ENCODE peak calls at places on chromosomes 12 and 14, in ten cellular contexts. One of them, this sample, is unnamed.

GRCh38 chr12:87760943-87761342 is 268.3 kb downstream of the C12orf50 start:
- DNase-seq in psoas muscle: no peak
- DNase-seq in skeletal muscle cell: no peak
- DNase-seq in stomach: no peak
- DNase-seq in posterior vena cava: no peak
- DNase-seq in epithelial cell of prostate: no peak
- DNase-seq in progenitor cell of endocrine pancreas: no peak
- DNase-seq in hippocampal formation: no peak
- DNase-seq in stimulated activated CD4-positive, alpha-beta T cell treated with anti-CD3 and anti-CD28 coated beads, Interleukin-4, amount 100 ng/mL, for 1 hour: no peak
- DNase-seq in WTC11: no peak
- DNase-seq in this sample: peak; percentile 26

GRCh38 chr12:65465766-65466547 is 187.5 kb downstream of the MSRB3 start:
- DNase-seq in hippocampal formation: no peak
- DNase-seq in psoas muscle: no peak
- DNase-seq in skeletal muscle cell: no peak
- DNase-seq in progenitor cell of endocrine pancreas: no peak
- DNase-seq in stimulated activated CD4-positive, alpha-beta T cell treated with anti-CD3 and anti-CD28 coated beads, Interleukin-4, amount 100 ng/mL, for 1 hour: no peak
- DNase-seq in stomach: no peak
- DNase-seq in posterior vena cava: no peak
- DNase-seq in WTC11: no peak
- DNase-seq in epithelial cell of prostate: no peak
- DNase-seq in this sample: no peak

GRCh38 chr14:100295376-100296105 is 10.7 kb downstream of the SLC25A29 start:
- DNase-seq in skeletal muscle cell: no peak
- DNase-seq in psoas muscle: no peak
- DNase-seq in posterior vena cava: peak; percentile 67
- DNase-seq in epithelial cell of prostate: no peak
- DNase-seq in stomach: no peak
- DNase-seq in stimulated activated CD4-positive, alpha-beta T cell treated with anti-CD3 and anti-CD28 coated beads, Interleukin-4, amount 100 ng/mL, for 1 hour: no peak
- DNase-seq in hippocampal formation: no peak
- DNase-seq in progenitor cell of endocrine pancreas: no peak
- DNase-seq in WTC11: no peak
- DNase-seq in this sample: no peak

GRCh38 chr14:98931911-98932310 is 340.1 kb downstream of the BCL11B start:
- DNase-seq in epithelial cell of prostate: no peak
- DNase-seq in progenitor cell of endocrine pancreas: no peak
- DNase-seq in posterior vena cava: peak; percentile 44
- DNase-seq in skeletal muscle cell: no peak
- DNase-seq in stimulated activated CD4-positive, alpha-beta T cell treated with anti-CD3 and anti-CD28 coated beads, Interleukin-4, amount 100 ng/mL, for 1 hour: peak; percentile 55
- DNase-seq in hippocampal formation: no peak
- DNase-seq in psoas muscle: no peak
- DNase-seq in stomach: peak; percentile 36
- DNase-seq in WTC11: no peak
- DNase-seq in this sample: no peak

GRCh38 chr12:65334534-65334933 is 56.1 kb downstream of the MSRB3 start:
- DNase-seq in psoas muscle: no peak
- DNase-seq in posterior vena cava: no peak
- DNase-seq in skeletal muscle cell: no peak
- DNase-seq in stimulated activated CD4-positive, alpha-beta T cell treated with anti-CD3 and anti-CD28 coated beads, Interleukin-4, amount 100 ng/mL, for 1 hour: no peak
- DNase-seq in hippocampal formation: no peak
- DNase-seq in WTC11: no peak
- DNase-seq in progenitor cell of endocrine pancreas: no peak
- DNase-seq in epithelial cell of prostate: no peak
- DNase-seq in stomach: no peak
- DNase-seq in this sample: peak; percentile 29

GRCh38 chr12:101761347-101761746 is 22.1 kb upstream of the SYCP3 start:
- DNase-seq in stomach: no peak
- DNase-seq in hippocampal formation: no peak
- DNase-seq in epithelial cell of prostate: no peak
- DNase-seq in progenitor cell of endocrine pancreas: no peak
- DNase-seq in posterior vena cava: no peak
- DNase-seq in psoas muscle: no peak
- DNase-seq in WTC11: no peak
- DNase-seq in stimulated activated CD4-positive, alpha-beta T cell treated with anti-CD3 and anti-CD28 coated beads, Interleukin-4, amount 100 ng/mL, for 1 hour: no peak
- DNase-seq in skeletal muscle cell: no peak
- DNase-seq in this sample: no peak

GRCh38 chr12:1933342-1933992 is 15.0 kb upstream of the CACNA2D4 start:
- DNase-seq in stimulated activated CD4-positive, alpha-beta T cell treated with anti-CD3 and anti-CD28 coated beads, Interleukin-4, amount 100 ng/mL, for 1 hour: no peak
- DNase-seq in stomach: peak; percentile 8
- DNase-seq in psoas muscle: no peak
- DNase-seq in skeletal muscle cell: peak; percentile 61
- DNase-seq in posterior vena cava: peak; percentile 73
- DNase-seq in progenitor cell of endocrine pancreas: no peak
- DNase-seq in epithelial cell of prostate: no peak
- DNase-seq in WTC11: no peak
- DNase-seq in hippocampal formation: no peak
- DNase-seq in this sample: peak; percentile 94

GRCh38 chr12:22797686-22798085 is 172.7 kb downstream of the ETNK1 start:
- DNase-seq in hippocampal formation: no peak
- DNase-seq in skeletal muscle cell: no peak
- DNase-seq in stimulated activated CD4-positive, alpha-beta T cell treated with anti-CD3 and anti-CD28 coated beads, Interleukin-4, amount 100 ng/mL, for 1 hour: no peak
- DNase-seq in epithelial cell of prostate: no peak
- DNase-seq in progenitor cell of endocrine pancreas: no peak
- DNase-seq in WTC11: no peak
- DNase-seq in stomach: no peak
- DNase-seq in posterior vena cava: no peak
- DNase-seq in psoas muscle: no peak
- DNase-seq in this sample: no peak

GRCh38 chr14:91636604-91637003 is 95.3 kb downstream of the CATSPERB start:
- DNase-seq in psoas muscle: no peak
- DNase-seq in stomach: no peak
- DNase-seq in progenitor cell of endocrine pancreas: no peak
- DNase-seq in stimulated activated CD4-positive, alpha-beta T cell treated with anti-CD3 and anti-CD28 coated beads, Interleukin-4, amount 100 ng/mL, for 1 hour: no peak
- DNase-seq in epithelial cell of prostate: no peak
- DNase-seq in posterior vena cava: no peak
- DNase-seq in WTC11: no peak
- DNase-seq in hippocampal formation: no peak
- DNase-seq in skeletal muscle cell: no peak
- DNase-seq in this sample: peak; percentile 5

GRCh38 chr14:50014809-50015208 is 101.6 kb downstream of the VCPKMT start:
- DNase-seq in hippocampal formation: no peak
- DNase-seq in epithelial cell of prostate: no peak
- DNase-seq in WTC11: no peak
- DNase-seq in skeletal muscle cell: no peak
- DNase-seq in posterior vena cava: no peak
- DNase-seq in stimulated activated CD4-positive, alpha-beta T cell treated with anti-CD3 and anti-CD28 coated beads, Interleukin-4, amount 100 ng/mL, for 1 hour: no peak
- DNase-seq in progenitor cell of endocrine pancreas: no peak
- DNase-seq in psoas muscle: no peak
- DNase-seq in stomach: no peak
- DNase-seq in this sample: no peak

GRCh38 chr12:15933751-15934150 is 22.6 kb downstream of the DERA start:
- DNase-seq in stomach: no peak
- DNase-seq in skeletal muscle cell: no peak
- DNase-seq in epithelial cell of prostate: no peak
- DNase-seq in stimulated activated CD4-positive, alpha-beta T cell treated with anti-CD3 and anti-CD28 coated beads, Interleukin-4, amount 100 ng/mL, for 1 hour: no peak
- DNase-seq in hippocampal formation: no peak
- DNase-seq in WTC11: no peak
- DNase-seq in posterior vena cava: no peak
- DNase-seq in psoas muscle: no peak
- DNase-seq in progenitor cell of endocrine pancreas: no peak
- DNase-seq in this sample: peak; percentile 28

GRCh38 chr12:33614630-33615029 is 175.0 kb upstream of the SYT10 start:
- DNase-seq in hippocampal formation: no peak
- DNase-seq in stomach: no peak
- DNase-seq in WTC11: no peak
- DNase-seq in skeletal muscle cell: no peak
- DNase-seq in progenitor cell of endocrine pancreas: no peak
- DNase-seq in posterior vena cava: no peak
- DNase-seq in psoas muscle: no peak
- DNase-seq in stimulated activated CD4-positive, alpha-beta T cell treated with anti-CD3 and anti-CD28 coated beads, Interleukin-4, amount 100 ng/mL, for 1 hour: no peak
- DNase-seq in epithelial cell of prostate: no peak
- DNase-seq in this sample: no peak

GRCh38 chr14:31419179-31420012 is 954 bp downstream of the HEATR5A start:
- DNase-seq in stimulated activated CD4-positive, alpha-beta T cell treated with anti-CD3 and anti-CD28 coated beads, Interleukin-4, amount 100 ng/mL, for 1 hour: no peak
- DNase-seq in posterior vena cava: no peak
- DNase-seq in hippocampal formation: no peak
- DNase-seq in WTC11: no peak
- DNase-seq in psoas muscle: no peak
- DNase-seq in epithelial cell of prostate: no peak
- DNase-seq in stomach: no peak
- DNase-seq in skeletal muscle cell: no peak
- DNase-seq in progenitor cell of endocrine pancreas: no peak
- DNase-seq in this sample: peak; percentile 53

GRCh38 chr12:74945771-74946198 is 263.9 kb downstream of the KCNC2 start:
- DNase-seq in posterior vena cava: no peak
- DNase-seq in epithelial cell of prostate: peak; percentile 56
- DNase-seq in stomach: no peak
- DNase-seq in hippocampal formation: no peak
- DNase-seq in psoas muscle: no peak
- DNase-seq in skeletal muscle cell: no peak
- DNase-seq in WTC11: no peak
- DNase-seq in progenitor cell of endocrine pancreas: no peak
- DNase-seq in stimulated activated CD4-positive, alpha-beta T cell treated with anti-CD3 and anti-CD28 coated beads, Interleukin-4, amount 100 ng/mL, for 1 hour: no peak
- DNase-seq in this sample: no peak

GRCh38 chr14:61774861-61775260 is 12.6 kb downstream of the SNAPC1 start:
- DNase-seq in psoas muscle: no peak
- DNase-seq in stomach: no peak
- DNase-seq in skeletal muscle cell: no peak
- DNase-seq in WTC11: no peak
- DNase-seq in progenitor cell of endocrine pancreas: no peak
- DNase-seq in posterior vena cava: no peak
- DNase-seq in hippocampal formation: no peak
- DNase-seq in epithelial cell of prostate: no peak
- DNase-seq in stimulated activated CD4-positive, alpha-beta T cell treated with anti-CD3 and anti-CD28 coated beads, Interleukin-4, amount 100 ng/mL, for 1 hour: no peak
- DNase-seq in this sample: peak; percentile 71

GRCh38 chr14:96888593-96888992 is 91.4 kb downstream of the VRK1 start:
- DNase-seq in epithelial cell of prostate: no peak
- DNase-seq in stomach: no peak
- DNase-seq in WTC11: no peak
- DNase-seq in skeletal muscle cell: no peak
- DNase-seq in psoas muscle: no peak
- DNase-seq in hippocampal formation: no peak
- DNase-seq in stimulated activated CD4-positive, alpha-beta T cell treated with anti-CD3 and anti-CD28 coated beads, Interleukin-4, amount 100 ng/mL, for 1 hour: no peak
- DNase-seq in progenitor cell of endocrine pancreas: no peak
- DNase-seq in posterior vena cava: no peak
- DNase-seq in this sample: no peak

GRCh38 chr14:76152333-76152681 is 585 bp downstream of the GPATCH2L start:
- DNase-seq in posterior vena cava: peak; percentile 92
- DNase-seq in stimulated activated CD4-positive, alpha-beta T cell treated with anti-CD3 and anti-CD28 coated beads, Interleukin-4, amount 100 ng/mL, for 1 hour: peak; percentile 63
- DNase-seq in hippocampal formation: peak; percentile 5
- DNase-seq in psoas muscle: peak; percentile 75
- DNase-seq in progenitor cell of endocrine pancreas: no peak
- DNase-seq in stomach: peak; percentile 58
- DNase-seq in epithelial cell of prostate: peak; percentile 56
- DNase-seq in skeletal muscle cell: peak; percentile 54
- DNase-seq in WTC11: peak; percentile 52
- DNase-seq in this sample: peak; percentile 84

GRCh38 chr14:26549571-26549970 is 48.3 kb downstream of the NOVA1 start:
- DNase-seq in posterior vena cava: no peak
- DNase-seq in skeletal muscle cell: no peak
- DNase-seq in progenitor cell of endocrine pancreas: no peak
- DNase-seq in psoas muscle: no peak
- DNase-seq in hippocampal formation: no peak
- DNase-seq in stomach: no peak
- DNase-seq in epithelial cell of prostate: no peak
- DNase-seq in WTC11: no peak
- DNase-seq in stimulated activated CD4-positive, alpha-beta T cell treated with anti-CD3 and anti-CD28 coated beads, Interleukin-4, amount 100 ng/mL, for 1 hour: no peak
- DNase-seq in this sample: no peak

GRCh38 chr14:37936971-37937370 is 270.7 kb upstream of the SSTR1 start:
- DNase-seq in WTC11: no peak
- DNase-seq in hippocampal formation: no peak
- DNase-seq in progenitor cell of endocrine pancreas: no peak
- DNase-seq in skeletal muscle cell: no peak
- DNase-seq in stimulated activated CD4-positive, alpha-beta T cell treated with anti-CD3 and anti-CD28 coated beads, Interleukin-4, amount 100 ng/mL, for 1 hour: no peak
- DNase-seq in stomach: no peak
- DNase-seq in psoas muscle: no peak
- DNase-seq in posterior vena cava: no peak
- DNase-seq in epithelial cell of prostate: no peak
- DNase-seq in this sample: no peak

GRCh38 chr12:80681287-80681686 is 26.1 kb upstream of the MYF6 start:
- DNase-seq in progenitor cell of endocrine pancreas: no peak
- DNase-seq in hippocampal formation: no peak
- DNase-seq in stomach: no peak
- DNase-seq in posterior vena cava: no peak
- DNase-seq in stimulated activated CD4-positive, alpha-beta T cell treated with anti-CD3 and anti-CD28 coated beads, Interleukin-4, amount 100 ng/mL, for 1 hour: no peak
- DNase-seq in skeletal muscle cell: no peak
- DNase-seq in epithelial cell of prostate: no peak
- DNase-seq in psoas muscle: no peak
- DNase-seq in WTC11: no peak
- DNase-seq in this sample: peak; percentile 89

GRCh38 chr12:105107176-105107496 is 395 bp upstream of the WASHC4 start:
- DNase-seq in hippocampal formation: peak; percentile 83
- DNase-seq in psoas muscle: no peak
- DNase-seq in epithelial cell of prostate: no peak
- DNase-seq in skeletal muscle cell: no peak
- DNase-seq in stomach: no peak
- DNase-seq in progenitor cell of endocrine pancreas: no peak
- DNase-seq in WTC11: no peak
- DNase-seq in stimulated activated CD4-positive, alpha-beta T cell treated with anti-CD3 and anti-CD28 coated beads, Interleukin-4, amount 100 ng/mL, for 1 hour: no peak
- DNase-seq in posterior vena cava: no peak
- DNase-seq in this sample: peak; percentile 50

GRCh38 chr14:24535737-24536136 is 27.7 kb upstream of the CMA1 start:
- DNase-seq in posterior vena cava: no peak
- DNase-seq in stimulated activated CD4-positive, alpha-beta T cell treated with anti-CD3 and anti-CD28 coated beads, Interleukin-4, amount 100 ng/mL, for 1 hour: no peak
- DNase-seq in psoas muscle: no peak
- DNase-seq in progenitor cell of endocrine pancreas: no peak
- DNase-seq in stomach: no peak
- DNase-seq in WTC11: no peak
- DNase-seq in epithelial cell of prostate: no peak
- DNase-seq in hippocampal formation: no peak
- DNase-seq in skeletal muscle cell: no peak
- DNase-seq in this sample: no peak

This sample was measured in LHCN-M2.